ENCODE peak calls at places on chromosomes 7 and 10, in seven cellular contexts. One of them, this sample, is unnamed.

GRCh38 chr10:28481968-28482367 is 51.0 kb upstream of the WAC start:
- DNase-seq in SK-N-SH: no peak
- DNase-seq in HCT116: no peak
- DNase-seq in GM12878: no peak
- DNase-seq in HepG2: no peak
- DNase-seq in K562: no peak
- DNase-seq in H1: no peak
- DNase-seq in this sample: no peak

GRCh38 chr7:2621948-2622640 is 9.7 kb upstream of the TTYH3 start:
- DNase-seq in SK-N-SH: peak
- DNase-seq in HCT116: no peak
- DNase-seq in GM12878: no peak
- DNase-seq in HepG2: peak
- DNase-seq in K562: no peak
- DNase-seq in H1: peak
- DNase-seq in this sample: no peak

GRCh38 chr10:69968830-69969229 is 83.8 kb upstream of the MACROH2A2 start:
- DNase-seq in SK-N-SH: peak
- DNase-seq in HCT116: peak
- DNase-seq in GM12878: no peak
- DNase-seq in HepG2: peak
- DNase-seq in K562: no peak
- DNase-seq in H1: peak
- DNase-seq in this sample: peak

GRCh38 chr10:78516741-78517140 is 483.1 kb downstream of the RPS24 start:
- DNase-seq in SK-N-SH: no peak
- DNase-seq in HCT116: no peak
- DNase-seq in GM12878: no peak
- DNase-seq in HepG2: no peak
- DNase-seq in K562: no peak
- DNase-seq in H1: peak
- DNase-seq in this sample: no peak

GRCh38 chr10:7417103-7417623 is 6.3 kb upstream of the SFMBT2 start:
- DNase-seq in SK-N-SH: no peak
- DNase-seq in HCT116: peak
- DNase-seq in GM12878: no peak
- DNase-seq in HepG2: no peak
- DNase-seq in K562: no peak
- DNase-seq in H1: no peak
- DNase-seq in this sample: peak

GRCh38 chr7:88229302-88229870 is 9.5 kb upstream of the SRI start:
- DNase-seq in SK-N-SH: no peak
- DNase-seq in HCT116: no peak
- DNase-seq in GM12878: no peak
- DNase-seq in HepG2: no peak
- DNase-seq in K562: no peak
- DNase-seq in H1: no peak
- DNase-seq in this sample: no peak

GRCh38 chr7:52154382-52154781 is 837.8 kb upstream of the COBL start:
- DNase-seq in SK-N-SH: peak
- DNase-seq in HCT116: no peak
- DNase-seq in GM12878: no peak
- DNase-seq in HepG2: no peak
- DNase-seq in K562: no peak
- DNase-seq in H1: no peak
- DNase-seq in this sample: peak

GRCh38 chr7:100220833-100221718 is 1.3 kb downstream of the PVRIG start:
- DNase-seq in SK-N-SH: no peak
- DNase-seq in HCT116: no peak
- DNase-seq in GM12878: peak
- DNase-seq in HepG2: no peak
- DNase-seq in K562: no peak
- DNase-seq in H1: no peak
- DNase-seq in this sample: no peak

GRCh38 chr10:24882047-24882698 is 70.2 kb downstream of the PRTFDC1 start:
- DNase-seq in SK-N-SH: no peak
- DNase-seq in HCT116: no peak
- DNase-seq in GM12878: peak
- DNase-seq in HepG2: no peak
- DNase-seq in K562: no peak
- DNase-seq in H1: no peak
- DNase-seq in this sample: no peak

GRCh38 chr10:67785098-67785497 is 52.9 kb downstream of the DNAJC12 start:
- DNase-seq in SK-N-SH: no peak
- DNase-seq in HCT116: no peak
- DNase-seq in GM12878: no peak
- DNase-seq in HepG2: no peak
- DNase-seq in K562: no peak
- DNase-seq in H1: no peak
- DNase-seq in this sample: no peak

GRCh38 chr7:24227603-24228359 is 56.2 kb upstream of the NPY start:
- DNase-seq in SK-N-SH: peak
- DNase-seq in HCT116: no peak
- DNase-seq in GM12878: peak
- DNase-seq in HepG2: no peak
- DNase-seq in K562: no peak
- DNase-seq in H1: no peak
- DNase-seq in this sample: no peak

GRCh38 chr7:17041324-17041723 is 159.5 kb upstream of the AGR3 start:
- DNase-seq in SK-N-SH: no peak
- DNase-seq in HCT116: no peak
- DNase-seq in GM12878: no peak
- DNase-seq in HepG2: peak
- DNase-seq in K562: no peak
- DNase-seq in H1: no peak
- DNase-seq in this sample: no peak

GRCh38 chr7:135334830-135335543 is 101.3 kb downstream of the STRA8 start:
- DNase-seq in SK-N-SH: no peak
- DNase-seq in HCT116: no peak
- DNase-seq in GM12878: no peak
- DNase-seq in HepG2: no peak
- DNase-seq in K562: no peak
- DNase-seq in H1: no peak
- DNase-seq in this sample: no peak

GRCh38 chr10:22344204-22344603 is 1.1 kb upstream of the SPAG6 start:
- DNase-seq in SK-N-SH: no peak
- DNase-seq in HCT116: no peak
- DNase-seq in GM12878: no peak
- DNase-seq in HepG2: no peak
- DNase-seq in K562: no peak
- DNase-seq in H1: no peak
- DNase-seq in this sample: no peak

GRCh38 chr7:94182066-94182465 is 177.9 kb upstream of the BET1 start:
- DNase-seq in SK-N-SH: no peak
- DNase-seq in HCT116: peak
- DNase-seq in GM12878: no peak
- DNase-seq in HepG2: no peak
- DNase-seq in K562: no peak
- DNase-seq in H1: no peak
- DNase-seq in this sample: no peak

GRCh38 chr10:126049741-126050140 is 153.4 kb downstream of the FANK1 start:
- DNase-seq in SK-N-SH: peak
- DNase-seq in HCT116: no peak
- DNase-seq in GM12878: no peak
- DNase-seq in HepG2: no peak
- DNase-seq in K562: no peak
- DNase-seq in H1: no peak
- DNase-seq in this sample: no peak

GRCh38 chr10:19041176-19041575 is 7.4 kb upstream of the MALRD1 start:
- DNase-seq in SK-N-SH: no peak
- DNase-seq in HCT116: no peak
- DNase-seq in GM12878: no peak
- DNase-seq in HepG2: no peak
- DNase-seq in K562: no peak
- DNase-seq in H1: no peak
- DNase-seq in this sample: no peak

GRCh38 chr10:120641695-120642094 is 184.7 kb downstream of the PLPP4 start:
- DNase-seq in SK-N-SH: peak
- DNase-seq in HCT116: no peak
- DNase-seq in GM12878: no peak
- DNase-seq in HepG2: no peak
- DNase-seq in K562: no peak
- DNase-seq in H1: no peak
- DNase-seq in this sample: no peak

GRCh38 chr7:53110425-53110824 is 75.0 kb downstream of the POM121L12 start:
- DNase-seq in SK-N-SH: no peak
- DNase-seq in HCT116: no peak
- DNase-seq in GM12878: no peak
- DNase-seq in HepG2: no peak
- DNase-seq in K562: no peak
- DNase-seq in H1: no peak
- DNase-seq in this sample: no peak

GRCh38 chr7:141550694-141551079 is 523 bp upstream of the AGK start:
- DNase-seq in SK-N-SH: peak
- DNase-seq in HCT116: no peak
- DNase-seq in GM12878: no peak
- DNase-seq in HepG2: no peak
- DNase-seq in K562: peak
- DNase-seq in H1: peak
- DNase-seq in this sample: peak

GRCh38 chr10:92942226-92942625 is 93.9 kb downstream of the EXOC6 start:
- DNase-seq in SK-N-SH: no peak
- DNase-seq in HCT116: no peak
- DNase-seq in GM12878: no peak
- DNase-seq in HepG2: no peak
- DNase-seq in K562: no peak
- DNase-seq in H1: no peak
- DNase-seq in this sample: peak

GRCh38 chr7:27207348-27207985 is 7.6 kb upstream of the HOXA13 start:
- DNase-seq in SK-N-SH: no peak
- DNase-seq in HCT116: no peak
- DNase-seq in GM12878: no peak
- DNase-seq in HepG2: no peak
- DNase-seq in K562: no peak
- DNase-seq in H1: no peak
- DNase-seq in this sample: no peak

GRCh38 chr10:122863796-122864592 is 15.4 kb downstream of the FAM24B start:
- DNase-seq in SK-N-SH: no peak
- DNase-seq in HCT116: no peak
- DNase-seq in GM12878: no peak
- DNase-seq in HepG2: no peak
- DNase-seq in K562: no peak
- DNase-seq in H1: no peak
- DNase-seq in this sample: no peak

GRCh38 chr7:8442814-8443304 is 9.4 kb downstream of the NXPH1 start:
- DNase-seq in SK-N-SH: no peak
- DNase-seq in HCT116: no peak
- DNase-seq in GM12878: no peak
- DNase-seq in HepG2: no peak
- DNase-seq in K562: peak
- DNase-seq in H1: peak
- DNase-seq in this sample: peak

GRCh38 chr7:122679813-122680212 is 19.1 kb downstream of the RNF133 start:
- DNase-seq in SK-N-SH: no peak
- DNase-seq in HCT116: no peak
- DNase-seq in GM12878: no peak
- DNase-seq in HepG2: no peak
- DNase-seq in K562: no peak
- DNase-seq in H1: no peak
- DNase-seq in this sample: no peak
- TF ChIP-seq JUND in SK-N-SH: no peak
- TF ChIP-seq JUND in HCT116: no peak
- TF ChIP-seq JUND in GM12878: no peak
- TF ChIP-seq JUND in HepG2: no peak
- TF ChIP-seq JUND in K562: no peak
- TF ChIP-seq JUND in H1: no peak
- TF ChIP-seq JUND in this sample: no peak

GRCh38 chr7:91566333-91566732 is 302.1 kb downstream of the FZD1 start:
- DNase-seq in SK-N-SH: peak
- DNase-seq in HCT116: no peak
- DNase-seq in GM12878: no peak
- DNase-seq in HepG2: no peak
- DNase-seq in K562: no peak
- DNase-seq in H1: no peak
- DNase-seq in this sample: no peak
- TF ChIP-seq JUND in SK-N-SH: no peak
- TF ChIP-seq JUND in HCT116: no peak
- TF ChIP-seq JUND in GM12878: no peak
- TF ChIP-seq JUND in HepG2: no peak
- TF ChIP-seq JUND in K562: no peak
- TF ChIP-seq JUND in H1: no peak
- TF ChIP-seq JUND in this sample: no peak

GRCh38 chr7:19098510-19098909 is 18.9 kb downstream of the TWIST1 start:
- DNase-seq in SK-N-SH: no peak
- DNase-seq in HCT116: no peak
- DNase-seq in GM12878: no peak
- DNase-seq in HepG2: no peak
- DNase-seq in K562: no peak
- DNase-seq in H1: no peak
- DNase-seq in this sample: no peak
- TF ChIP-seq JUND in SK-N-SH: no peak
- TF ChIP-seq JUND in HCT116: no peak
- TF ChIP-seq JUND in GM12878: no peak
- TF ChIP-seq JUND in HepG2: no peak
- TF ChIP-seq JUND in K562: no peak
- TF ChIP-seq JUND in H1: no peak
- TF ChIP-seq JUND in this sample: no peak

GRCh38 chr10:73910764-73911552 is at the start of gene PLAU:
- DNase-seq in SK-N-SH: peak
- DNase-seq in HCT116: no peak
- DNase-seq in GM12878: no peak
- DNase-seq in HepG2: no peak
- DNase-seq in K562: peak
- DNase-seq in H1: peak
- DNase-seq in this sample: peak
- TF ChIP-seq JUND in SK-N-SH: no peak
- TF ChIP-seq JUND in HCT116: no peak
- TF ChIP-seq JUND in GM12878: no peak
- TF ChIP-seq JUND in HepG2: no peak
- TF ChIP-seq JUND in K562: no peak
- TF ChIP-seq JUND in H1: no peak
- TF ChIP-seq JUND in this sample: no peak

GRCh38 chr10:116655573-116655972 is 34.8 kb downstream of the PNLIPRP2 start:
- DNase-seq in SK-N-SH: no peak
- DNase-seq in HCT116: no peak
- DNase-seq in GM12878: no peak
- DNase-seq in HepG2: no peak
- DNase-seq in K562: no peak
- DNase-seq in H1: no peak
- DNase-seq in this sample: no peak
- TF ChIP-seq JUND in SK-N-SH: no peak
- TF ChIP-seq JUND in HCT116: no peak
- TF ChIP-seq JUND in GM12878: no peak
- TF ChIP-seq JUND in HepG2: no peak
- TF ChIP-seq JUND in K562: no peak
- TF ChIP-seq JUND in H1: no peak
- TF ChIP-seq JUND in this sample: no peak

This sample was measured in T47D.